ENCODE peak calls at places on chromosomes 7 and 10, in six cellular contexts. J is neural progenitor cell, R is GM23338, E is GM23248, T is SK-N-SH, V is MM.1S. U is an unnamed sample. For H3F3A, the result is how much of the 10 kb centered on the place peaks cover.

GRCh38 chr7:13989944-13990295 is 454 bp upstream of the ETV1 start:
- DNase-seq in J (no peak), V (no peak), E (no peak), T (no peak), R (no peak), U (no peak)

GRCh38 chr10:110460111-110460809 is 37.4 kb upstream of the DUSP5 start:
- DNase-seq in R (no peak), J (no peak), T (peak), V (peak), E (peak), U (peak)

GRCh38 chr10:100743626-100744135 is 1.7 kb upstream of the PAX2 start:
- DNase-seq in E (peak), V (peak), J (peak), T (peak), R (peak), U (peak)

GRCh38 chr7:65976659-65977196 is 5.3 kb downstream of the GUSB start:
- DNase-seq in E (no peak), R (no peak), V (no peak), T (no peak), J (no peak), U (no peak)

GRCh38 chr7:28200598-28200997 is 20.0 kb upstream of the JAZF1 start:
- DNase-seq in T (no peak), R (no peak), J (no peak), V (no peak), E (no peak), U (no peak)

GRCh38 chr7:115289966-115290365 is 368.1 kb downstream of the MDFIC start:
- DNase-seq in R (no peak), V (no peak), T (no peak), E (peak), J (no peak), U (no peak)

GRCh38 chr7:139620676-139621344 is 97.3 kb downstream of the CLEC2L start:
- DNase-seq in J (peak), E (peak), R (peak), V (peak), T (peak), U (peak)

GRCh38 chr10:112895292-112895691 is 54.8 kb upstream of the TCF7L2 start:
- DNase-seq in J (no peak), T (no peak), R (no peak), E (no peak), V (no peak), U (no peak)

GRCh38 chr10:89207801-89208551 is 859 bp upstream of the CH25H start:
- DNase-seq in R (peak), T (peak), E (peak), J (peak), V (no peak), U (no peak)

GRCh38 chr7:158602905-158603772 is 15.5 kb upstream of the PTPRN2 start:
- DNase-seq in J (no peak), E (no peak), T (no peak), V (no peak), R (no peak), U (no peak)

GRCh38 chr10:34319197-34319846 is 495.8 kb downstream of the PARD3 start:
- DNase-seq in R (no peak), T (peak), E (peak), V (no peak), J (no peak), U (peak)

GRCh38 chr10:58220769-58221448 is 46.8 kb downstream of the IPMK start:
- DNase-seq in J (no peak), E (peak), V (no peak), T (no peak), R (no peak), U (no peak)

GRCh38 chr7:81710751-81711150 is 59.1 kb downstream of the HGF start:
- DNase-seq in R (no peak), J (no peak), E (no peak), V (no peak), T (no peak), U (no peak)

GRCh38 chr7:154503962-154504550 is 451.9 kb downstream of the DPP6 start:
- DNase-seq in R (peak), J (peak), E (peak), T (peak), V (peak), U (peak)

GRCh38 chr7:80763704-80764103 is 125.3 kb downstream of the CD36 start:
- DNase-seq in T (no peak), R (no peak), J (no peak), V (no peak), E (no peak), U (no peak)

GRCh38 chr7:18230271-18230670 is 202.6 kb upstream of the PRPS1L1 start:
- DNase-seq in V (no peak), E (no peak), R (no peak), J (no peak), T (no peak), U (no peak)

GRCh38 chr7:111987115-111987826 is 218.9 kb downstream of the DOCK4 start:
- DNase-seq in V (no peak), J (no peak), T (no peak), E (peak), R (no peak), U (peak)
- TF ChIP-seq EZH2phosphoT487 in V (no peak), J (no peak), T (no peak), E (no peak), R (no peak), U (no peak)

GRCh38 chr10:24596531-24596930 is 127.2 kb downstream of the ARHGAP21 start:
- DNase-seq in V (no peak), R (no peak), T (no peak), E (no peak), J (no peak), U (no peak)
- H3K27ac ChIP-seq in V (no peak), R (no peak), T (no peak), E (no peak), J (no peak), U (no peak)

GRCh38 chr7:90710466-90710850 is 114.3 kb downstream of the CDK14 start:
- DNase-seq in E (no peak), R (no peak), J (no peak), T (no peak), V (peak), U (no peak)

GRCh38 chr7:90706067-90706716 is 110.1 kb downstream of the CDK14 start:
- DNase-seq in E (no peak), V (no peak), J (no peak), R (no peak), T (no peak), U (no peak)

GRCh38 chr7:90708841-90709317 is 112.8 kb downstream of the CDK14 start:
- DNase-seq in V (peak), E (peak), T (no peak), R (peak), J (peak), U (peak)

GRCh38 chr7:90713628-90714027 is 117.5 kb downstream of the CDK14 start:
- DNase-seq in J (no peak), E (no peak), R (no peak), T (no peak), V (no peak), U (no peak)

GRCh38 chr7:90709501-90710465 is 113.7 kb downstream of the CDK14 start:
- DNase-seq in V (peak), R (no peak), J (no peak), T (no peak), E (peak), U (peak)
- H3F3A ChIP-seq in V (under half), R (under half), J (under half), T (under half), E (under half), U (under half)

GRCh38 chr7:78224923-78225322 is 426.4 kb downstream of the PHTF2 start:
- DNase-seq in R (no peak), V (no peak), T (no peak), E (peak), J (no peak), U (no peak)

GRCh38 chr7:78221961-78222751 is 423.6 kb downstream of the PHTF2 start:
- DNase-seq in E (peak), J (no peak), R (no peak), T (no peak), V (no peak), U (no peak)

GRCh38 chr7:78225534-78225933 is 427.0 kb downstream of the PHTF2 start:
- DNase-seq in T (no peak), J (no peak), V (no peak), E (no peak), R (no peak), U (no peak)

GRCh38 chr7:78223598-78223997 is 425.0 kb downstream of the PHTF2 start:
- DNase-seq in V (no peak), E (no peak), R (no peak), T (no peak), J (no peak), U (no peak)

DNA sequence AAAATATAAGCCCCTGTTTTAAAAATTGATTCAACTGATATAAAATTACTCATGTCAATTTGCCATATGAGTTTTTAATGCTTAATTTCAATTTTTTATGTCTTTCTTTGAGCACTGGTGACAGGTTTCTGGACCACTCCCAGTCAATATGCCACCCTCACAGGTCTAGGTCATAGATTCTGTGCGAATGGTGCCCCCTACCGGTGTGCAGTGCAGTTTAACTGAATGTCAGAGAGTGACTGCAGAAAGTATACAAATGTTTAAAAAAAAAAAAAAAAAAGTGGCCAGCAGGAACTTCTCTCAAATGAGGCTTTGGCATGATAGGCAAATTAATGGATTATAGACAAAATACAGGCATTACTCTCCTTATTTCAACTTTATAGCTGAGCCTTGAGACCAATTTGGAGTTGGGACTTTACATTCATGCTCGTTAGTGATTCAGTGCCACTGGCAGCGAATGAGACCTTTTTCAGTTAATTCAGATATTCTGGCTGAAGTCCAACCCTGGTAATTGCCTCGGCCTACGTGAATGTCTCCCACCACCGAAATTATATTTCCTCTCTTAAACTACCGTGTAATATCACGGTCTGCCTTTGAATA is 427.6 kb downstream of the PHTF2 start:
- DNase-seq in T (peak), V (no peak), J (peak), E (peak), R (peak), U (peak)
- TF ChIP-seq EZH2phosphoT487 in T (no peak), V (no peak), J (no peak), E (no peak), R (no peak), U (no peak)

GRCh38 chr7:74253331-74253730 is 868 bp downstream of the RFC2 start:
- DNase-seq in J (no peak), E (no peak), T (no peak), V (no peak), R (no peak), U (no peak)

GRCh38 chr7:74253975-74254857 is at the start of gene RFC2:
- DNase-seq in R (peak), E (peak), V (peak), T (peak), J (peak), U (peak)

GRCh38 chr7:74256446-74257408 is 2.5 kb upstream of the RFC2 start:
- DNase-seq in J (no peak), T (no peak), E (peak), R (no peak), V (no peak), U (no peak)

GRCh38 chr7:74252893-74253292 is 1.3 kb downstream of the RFC2 start:
- DNase-seq in J (no peak), E (no peak), T (no peak), R (no peak), V (no peak), U (no peak)

GRCh38 chr7:74254858-74255379 is 720 bp upstream of the RFC2 start:
- DNase-seq in E (no peak), J (no peak), T (no peak), R (no peak), V (no peak), U (no peak)
- H3K27ac ChIP-seq in E (peak), J (no peak), T (peak), R (peak), V (peak), U (peak)

GRCh38 chr7:5526190-5527037 is 102.8 kb upstream of the TNRC18 start:
- DNase-seq in V (peak), R (peak), E (peak), J (peak), T (peak), U (peak)

GRCh38 chr7:5528815-5529442 is 105.3 kb upstream of the TNRC18 start:
- DNase-seq in R (no peak), T (no peak), E (peak), V (no peak), J (no peak), U (no peak)

GRCh38 chr7:5525271-5526189 is 101.9 kb upstream of the TNRC18 start:
- DNase-seq in J (peak), R (peak), E (peak), V (no peak), T (peak), U (peak)

GRCh38 chr7:5532520-5533335 is 109.1 kb upstream of the TNRC18 start:
- DNase-seq in T (peak), E (peak), J (peak), V (peak), R (peak), U (no peak)

DNA sequence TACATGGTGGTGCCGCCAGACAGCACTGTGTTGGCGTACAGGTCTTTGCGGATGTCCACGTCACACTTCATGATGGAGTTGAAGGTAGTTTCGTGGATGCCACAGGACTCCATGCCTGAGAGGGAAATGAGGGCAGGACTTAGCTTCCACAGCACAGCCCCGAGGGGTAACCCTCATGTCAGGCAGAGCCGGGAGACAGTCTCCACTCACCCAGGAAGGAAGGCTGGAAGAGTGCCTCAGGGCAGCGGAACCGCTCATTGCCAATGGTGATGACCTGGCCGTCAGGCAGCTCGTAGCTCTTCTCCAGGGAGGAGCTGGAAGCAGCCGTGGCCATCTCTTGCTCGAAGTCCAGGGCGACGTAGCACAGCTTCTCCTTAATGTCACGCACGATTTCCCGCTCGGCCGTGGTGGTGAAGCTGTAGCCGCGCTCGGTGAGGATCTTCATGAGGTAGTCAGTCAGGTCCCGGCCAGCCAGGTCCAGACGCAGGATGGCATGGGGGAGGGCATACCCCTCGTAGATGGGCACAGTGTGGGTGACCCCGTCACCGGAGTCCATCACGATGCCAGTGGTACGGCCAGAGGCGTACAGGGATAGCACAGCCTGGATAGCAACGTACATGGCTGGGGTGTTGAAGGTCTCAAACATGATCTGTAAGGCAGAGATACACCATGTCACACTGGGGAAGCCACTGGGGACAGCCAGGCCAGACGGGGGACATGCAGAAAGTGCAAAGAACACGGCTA is 104.6 kb upstream of the TNRC18 start:
- DNase-seq in J (peak), E (peak), V (peak), T (no peak), R (no peak), U (no peak)
- H3F3A ChIP-seq in J (half or more), E (half or more), V (half or more), T (half or more), R (half or more), U (under half)

GRCh38 chr7:50791921-50792341 is 9.2 kb upstream of the GRB10 start:
- DNase-seq in J (peak), V (no peak), T (no peak), R (no peak), E (peak), U (peak)
- TF ChIP-seq EZH2phosphoT487 in J (no peak), V (no peak), T (no peak), R (no peak), E (no peak), U (no peak)

GRCh38 chr7:141462958-141463357 is 88.3 kb upstream of the AGK start:
- DNase-seq in T (no peak), R (no peak), E (no peak), V (no peak), J (no peak), U (no peak)
- H3K27ac ChIP-seq in T (no peak), R (no peak), E (no peak), V (no peak), J (no peak), U (no peak)

GRCh38 chr7:47514818-47515217 is 67.1 kb downstream of the TNS3 start:
- DNase-seq in V (no peak), J (no peak), R (no peak), T (no peak), E (no peak), U (no peak)
- H3F3A ChIP-seq in V (under half), J (under half), R (under half), T (under half), E (under half), U (under half)

GRCh38 chr10:131477457-131478205 is 166.1 kb upstream of the TCERG1L start:
- DNase-seq in T (no peak), J (peak), R (peak), E (no peak), V (no peak), U (no peak)
- TF ChIP-seq EZH2phosphoT487 in T (no peak), J (no peak), R (no peak), E (no peak), V (no peak), U (no peak)